ENCODE peak calls at places on chromosome 6, in ten cellular contexts. J is suprapubic skin, Y is prostate gland, F is Panc1, L is SK-N-SH, B is breast epithelium, N is sigmoid colon, V is endothelial cell of umbilical vein, T is K562, U is spleen. Z is an unnamed sample.

GRCh38 chr6:20709451-20709850 is 175.2 kb downstream of the CDKAL1 start:
- DNase-seq in J (no peak), Y (no peak), F (no peak), L (no peak), B (no peak), N (no peak), V (peak; percentile 15), T (no peak), U (no peak), Z (no peak)

GRCh38 chr6:108589244-108589730 is 28.6 kb downstream of the FOXO3 start:
- DNase-seq in J (peak; percentile 91), Y (peak; percentile 95), F (peak; percentile 15), L (peak; percentile 36), B (peak; percentile 85), N (peak; percentile 96), V (peak; percentile 85), T (peak; percentile 34), U (peak; percentile 81), Z (peak; percentile 77)

GRCh38 chr6:32117461-32117860 is 8.3 kb upstream of the TNXB start:
- DNase-seq in J (no peak), Y (no peak), F (no peak), L (no peak), B (no peak), N (no peak), V (no peak), T (no peak), U (no peak), Z (no peak)

GRCh38 chr6:49341869-49342268 is 121.2 kb downstream of the MMUT start:
- DNase-seq in J (no peak), Y (no peak), F (no peak), L (no peak), B (no peak), N (no peak), V (no peak), T (no peak), U (no peak), Z (no peak)

GRCh38 chr6:80174931-80175572 is 68.6 kb downstream of the BCKDHB start:
- DNase-seq in J (no peak), Y (no peak), F (no peak), L (no peak), B (no peak), N (no peak), V (no peak), T (no peak), U (no peak), Z (no peak)

GRCh38 chr6:153108320-153108719 is 22.8 kb downstream of the RGS17 start:
- DNase-seq in J (no peak), Y (no peak), F (no peak), L (peak; percentile 14), B (no peak), N (no peak), V (peak; percentile 44), T (no peak), U (no peak), Z (no peak)

GRCh38 chr6:154457881-154458284 is 52.6 kb downstream of the CNKSR3 start:
- DNase-seq in J (no peak), Y (peak; percentile 83), F (no peak), L (no peak), B (no peak), N (no peak), V (no peak), T (no peak), U (no peak), Z (no peak)

GRCh38 chr6:53439556-53439955 is 90.8 kb upstream of the ELOVL5 start:
- DNase-seq in J (no peak), Y (no peak), F (no peak), L (no peak), B (no peak), N (no peak), V (no peak), T (no peak), U (no peak), Z (no peak)

GRCh38 chr6:142842423-142843261 is 102.3 kb downstream of the HIVEP2 start:
- DNase-seq in J (no peak), Y (no peak), F (peak; percentile 77), L (peak; percentile 25), B (no peak), N (no peak), V (peak; percentile 91), T (no peak), U (no peak), Z (no peak)

GRCh38 chr6:142845143-142845571 is 99.8 kb downstream of the HIVEP2 start:
- DNase-seq in J (no peak), Y (no peak), F (no peak), L (no peak), B (no peak), N (no peak), V (peak; percentile 45), T (no peak), U (no peak), Z (no peak)

GRCh38 chr6:142845624-142846458 is 99.1 kb downstream of the HIVEP2 start:
- DNase-seq in J (peak; percentile 84), Y (peak; percentile 89), F (no peak), L (peak; percentile 70), B (peak; percentile 79), N (peak; percentile 91), V (peak; percentile 97), T (no peak), U (peak; percentile 91), Z (peak; percentile 62)

GRCh38 chr6:142843344-142843743 is 101.6 kb downstream of the HIVEP2 start:
- DNase-seq in J (no peak), Y (no peak), F (no peak), L (no peak), B (no peak), N (no peak), V (no peak), T (no peak), U (no peak), Z (no peak)

DNA sequence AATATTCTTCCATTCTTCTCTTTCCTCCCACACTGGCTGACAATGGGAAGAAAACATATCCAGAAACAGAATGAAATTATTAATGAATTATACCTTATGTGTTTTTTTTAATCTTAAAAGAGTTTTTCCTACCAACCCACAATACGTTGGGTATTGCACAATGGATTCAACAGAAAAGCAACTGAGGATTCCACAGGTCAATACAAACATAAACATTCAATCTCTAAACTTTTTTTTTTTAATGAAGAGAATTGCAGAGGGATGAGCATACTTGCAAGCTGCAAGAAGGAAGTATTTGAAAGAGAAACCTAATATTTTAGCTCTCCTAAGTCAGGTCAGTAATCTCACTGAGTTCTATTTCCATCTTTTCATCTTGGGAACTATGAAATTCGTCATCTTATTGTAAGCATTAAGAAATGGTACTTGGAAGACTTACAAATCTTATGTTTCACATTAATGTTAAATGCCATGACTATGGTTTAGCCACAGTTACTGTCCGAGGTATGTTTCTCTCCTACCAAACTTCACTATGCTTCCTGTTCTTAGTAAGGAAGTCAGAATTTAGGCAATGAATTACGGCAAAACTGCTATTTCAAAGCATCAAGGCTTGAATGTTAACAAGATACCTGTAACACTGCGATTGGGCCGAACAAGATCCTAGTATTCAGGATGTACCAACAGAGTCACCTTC is 100.8 kb downstream of the HIVEP2 start:
- DNase-seq in J (no peak), Y (no peak), F (no peak), L (no peak), B (no peak), N (no peak), V (no peak), T (no peak), U (no peak), Z (no peak)
- TF ChIP-seq POLR2AphosphoS5 in J (no peak), Y (no peak), F (no peak), L (no peak), B (no peak), N (no peak), V (no peak), T (no peak), U (no peak), Z (no peak)

GRCh38 chr6:156719720-156720563 is 57.2 kb upstream of the ARID1B start:
- DNase-seq in J (peak; percentile 95), Y (peak; percentile 97), F (peak; percentile 53), L (no peak), B (peak; percentile 96), N (peak; percentile 98), V (peak; percentile 65), T (peak; percentile 90), U (peak; percentile 97), Z (peak; percentile 66)

GRCh38 chr6:156719395-156719719 is 57.8 kb upstream of the ARID1B start:
- DNase-seq in J (no peak), Y (no peak), F (no peak), L (no peak), B (no peak), N (no peak), V (no peak), T (no peak), U (no peak), Z (no peak)

GRCh38 chr6:156720739-156721714 is 56.2 kb upstream of the ARID1B start:
- DNase-seq in J (no peak), Y (peak; percentile 79), F (no peak), L (no peak), B (peak; percentile 53), N (no peak), V (peak; percentile 19), T (no peak), U (no peak), Z (peak; percentile 63)

GRCh38 chr6:156717542-156717941 is 59.6 kb upstream of the ARID1B start:
- DNase-seq in J (no peak), Y (no peak), F (no peak), L (no peak), B (no peak), N (no peak), V (no peak), T (no peak), U (no peak), Z (no peak)

DNA sequence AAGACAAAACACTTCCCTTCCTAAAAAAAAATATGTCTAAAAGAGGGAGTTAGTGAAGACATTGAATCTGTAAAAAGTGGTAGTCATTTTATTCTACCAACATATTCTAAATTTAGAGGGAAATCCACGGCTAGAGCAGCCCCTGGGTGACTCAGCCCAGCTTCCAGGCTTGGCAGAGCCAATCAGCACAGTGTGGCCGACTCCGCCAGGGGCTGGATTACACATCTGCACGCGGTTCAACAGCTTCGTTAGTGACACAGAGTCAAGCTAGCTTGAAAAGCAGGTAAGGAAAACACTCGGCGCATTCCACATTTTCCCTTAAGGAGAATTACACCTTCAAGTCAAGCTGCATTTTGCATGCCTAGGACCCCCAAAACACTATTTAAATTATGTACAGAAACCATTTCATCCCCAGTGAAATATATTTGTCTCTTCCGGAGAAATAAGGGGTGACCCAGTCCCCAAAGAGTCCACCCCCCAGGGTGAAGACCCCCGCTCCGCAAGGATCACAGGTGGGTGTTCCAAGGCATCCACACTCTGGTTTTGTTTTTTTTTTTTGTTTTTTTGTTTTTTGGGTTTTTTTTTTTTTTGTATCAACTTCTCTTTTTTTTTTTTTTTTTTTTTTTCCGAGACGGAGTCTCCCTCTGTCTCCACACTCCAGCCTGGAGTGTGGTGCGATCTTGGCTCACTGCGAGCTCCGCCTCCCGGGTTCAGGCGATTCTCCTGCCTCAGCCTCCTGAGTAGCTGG is 58.4 kb upstream of the ARID1B start:
- DNase-seq in J (peak; percentile 82), Y (no peak), F (peak; percentile 54), L (no peak), B (no peak), N (peak; percentile 68), V (no peak), T (peak; percentile 69), U (no peak), Z (no peak)
- TF ChIP-seq POLR2AphosphoS5 in J (no peak), Y (no peak), F (no peak), L (no peak), B (no peak), N (no peak), V (no peak), T (no peak), U (no peak), Z (no peak)

GRCh38 chr6:1346556-1347186 is 34.8 kb downstream of the FOXQ1 start:
- DNase-seq in J (no peak), Y (no peak), F (no peak), L (no peak), B (no peak), N (no peak), V (no peak), T (no peak), U (no peak), Z (no peak)
- TF ChIP-seq POLR2AphosphoS5 in J (no peak), Y (no peak), F (no peak), L (no peak), B (no peak), N (no peak), V (no peak), T (no peak), U (no peak), Z (no peak)

GRCh38 chr6:7912736-7913517 is 2.3 kb upstream of the TXNDC5 start:
- DNase-seq in J (no peak), Y (no peak), F (no peak), L (no peak), B (no peak), N (no peak), V (no peak), T (peak; percentile 48), U (no peak), Z (no peak)

GRCh38 chr6:7914311-7914710 is 3.7 kb upstream of the TXNDC5 start:
- DNase-seq in J (no peak), Y (no peak), F (no peak), L (no peak), B (no peak), N (no peak), V (no peak), T (no peak), U (no peak), Z (no peak)

GRCh38 chr6:7916959-7917358 is 6.4 kb upstream of the TXNDC5 start:
- DNase-seq in J (no peak), Y (no peak), F (no peak), L (no peak), B (no peak), N (no peak), V (no peak), T (no peak), U (no peak), Z (no peak)

GRCh38 chr6:7917729-7918128 is 7.1 kb upstream of the TXNDC5 start:
- DNase-seq in J (no peak), Y (no peak), F (no peak), L (no peak), B (no peak), N (no peak), V (no peak), T (no peak), U (no peak), Z (no peak)

GRCh38 chr6:7914991-7915789 is 4.6 kb upstream of the TXNDC5 start:
- DNase-seq in J (peak; percentile 90), Y (no peak), F (no peak), L (no peak), B (no peak), N (peak; percentile 76), V (peak; percentile 82), T (no peak), U (peak; percentile 81), Z (no peak)
- TF ChIP-seq POLR2AphosphoS5 in J (peak; percentile 49), Y (no peak), F (no peak), L (no peak), B (no peak), N (no peak), V (peak; percentile 59), T (no peak), U (peak; percentile 61), Z (no peak)